ENCODE peak calls at places on chromosomes 12 and 14, in nine cellular contexts. One of them, this sample, is unnamed.

GRCh38 chr12:25447046-25447445 is 106.0 kb downstream of the LMNTD1 start:
- DNase-seq in SIG-M5: no peak
- DNase-seq in T follicular helper cell: no peak
- DNase-seq in activated CD8-positive, alpha-beta memory T cell treated with anti-CD3 and anti-CD28 coated beads for 4 hours: no peak
- DNase-seq in H9: no peak
- DNase-seq in KG1: no peak
- DNase-seq in Kasumi-1: no peak
- DNase-seq in SK-N-MC: no peak
- DNase-seq in fibroblast of the conjunctiva: no peak
- DNase-seq in this sample: no peak

GRCh38 chr12:119178544-119179334 is at the start of gene HSPB8:
- DNase-seq in activated CD8-positive, alpha-beta memory T cell treated with anti-CD3 and anti-CD28 coated beads for 4 hours: no peak
- DNase-seq in H9: peak
- DNase-seq in KG1: no peak
- DNase-seq in SK-N-MC: no peak
- DNase-seq in T follicular helper cell: no peak
- DNase-seq in Kasumi-1: no peak
- DNase-seq in fibroblast of the conjunctiva: peak
- DNase-seq in SIG-M5: no peak
- DNase-seq in this sample: no peak

GRCh38 chr12:50984899-50985298 is 32.6 kb downstream of the HIGD1C start:
- DNase-seq in SIG-M5: no peak
- DNase-seq in KG1: no peak
- DNase-seq in T follicular helper cell: no peak
- DNase-seq in activated CD8-positive, alpha-beta memory T cell treated with anti-CD3 and anti-CD28 coated beads for 4 hours: no peak
- DNase-seq in fibroblast of the conjunctiva: peak
- DNase-seq in H9: no peak
- DNase-seq in SK-N-MC: no peak
- DNase-seq in Kasumi-1: no peak
- DNase-seq in this sample: no peak

GRCh38 chr12:49200882-49201594 is 12.2 kb upstream of the TUBA1A start:
- DNase-seq in H9: peak
- DNase-seq in fibroblast of the conjunctiva: peak
- DNase-seq in KG1: peak
- DNase-seq in activated CD8-positive, alpha-beta memory T cell treated with anti-CD3 and anti-CD28 coated beads for 4 hours: no peak
- DNase-seq in SIG-M5: peak
- DNase-seq in SK-N-MC: peak
- DNase-seq in T follicular helper cell: no peak
- DNase-seq in Kasumi-1: peak
- DNase-seq in this sample: peak

GRCh38 chr14:90777830-90778467 is 38.3 kb downstream of the TTC7B start:
- DNase-seq in fibroblast of the conjunctiva: no peak
- DNase-seq in T follicular helper cell: no peak
- DNase-seq in Kasumi-1: no peak
- DNase-seq in SK-N-MC: no peak
- DNase-seq in H9: no peak
- DNase-seq in activated CD8-positive, alpha-beta memory T cell treated with anti-CD3 and anti-CD28 coated beads for 4 hours: no peak
- DNase-seq in SIG-M5: no peak
- DNase-seq in KG1: no peak
- DNase-seq in this sample: peak

GRCh38 chr14:24838945-24839616 is 205.1 kb upstream of the GZMB start:
- DNase-seq in KG1: no peak
- DNase-seq in T follicular helper cell: no peak
- DNase-seq in activated CD8-positive, alpha-beta memory T cell treated with anti-CD3 and anti-CD28 coated beads for 4 hours: no peak
- DNase-seq in SIG-M5: no peak
- DNase-seq in Kasumi-1: no peak
- DNase-seq in H9: no peak
- DNase-seq in fibroblast of the conjunctiva: no peak
- DNase-seq in SK-N-MC: no peak
- DNase-seq in this sample: no peak

GRCh38 chr14:41609704-41610183 is 3.1 kb downstream of the LRFN5 start:
- DNase-seq in Kasumi-1: peak
- DNase-seq in KG1: no peak
- DNase-seq in SIG-M5: no peak
- DNase-seq in SK-N-MC: no peak
- DNase-seq in activated CD8-positive, alpha-beta memory T cell treated with anti-CD3 and anti-CD28 coated beads for 4 hours: no peak
- DNase-seq in fibroblast of the conjunctiva: peak
- DNase-seq in T follicular helper cell: no peak
- DNase-seq in H9: peak
- DNase-seq in this sample: no peak

GRCh38 chr12:53709671-53710070 is 17.6 kb downstream of the CALCOCO1 start:
- DNase-seq in Kasumi-1: no peak
- DNase-seq in SIG-M5: no peak
- DNase-seq in activated CD8-positive, alpha-beta memory T cell treated with anti-CD3 and anti-CD28 coated beads for 4 hours: no peak
- DNase-seq in T follicular helper cell: no peak
- DNase-seq in fibroblast of the conjunctiva: no peak
- DNase-seq in SK-N-MC: no peak
- DNase-seq in KG1: no peak
- DNase-seq in H9: no peak
- DNase-seq in this sample: no peak

GRCh38 chr12:12837025-12837872 is 24.1 kb downstream of the DDX47 start:
- DNase-seq in KG1: no peak
- DNase-seq in fibroblast of the conjunctiva: peak
- DNase-seq in Kasumi-1: peak
- DNase-seq in SK-N-MC: no peak
- DNase-seq in activated CD8-positive, alpha-beta memory T cell treated with anti-CD3 and anti-CD28 coated beads for 4 hours: no peak
- DNase-seq in T follicular helper cell: no peak
- DNase-seq in SIG-M5: no peak
- DNase-seq in H9: peak
- DNase-seq in this sample: peak

GRCh38 chr12:108394196-108394595 is 55.1 kb upstream of the CMKLR1 start:
- DNase-seq in SK-N-MC: no peak
- DNase-seq in T follicular helper cell: no peak
- DNase-seq in activated CD8-positive, alpha-beta memory T cell treated with anti-CD3 and anti-CD28 coated beads for 4 hours: no peak
- DNase-seq in H9: no peak
- DNase-seq in fibroblast of the conjunctiva: no peak
- DNase-seq in SIG-M5: no peak
- DNase-seq in Kasumi-1: no peak
- DNase-seq in KG1: no peak
- DNase-seq in this sample: no peak

GRCh38 chr14:53401646-53402045 is 248.5 kb upstream of the DDHD1 start:
- DNase-seq in T follicular helper cell: no peak
- DNase-seq in Kasumi-1: no peak
- DNase-seq in H9: no peak
- DNase-seq in KG1: no peak
- DNase-seq in SK-N-MC: no peak
- DNase-seq in fibroblast of the conjunctiva: no peak
- DNase-seq in SIG-M5: no peak
- DNase-seq in activated CD8-positive, alpha-beta memory T cell treated with anti-CD3 and anti-CD28 coated beads for 4 hours: no peak
- DNase-seq in this sample: no peak

GRCh38 chr12:126781593-126781992 is 1485.4 kb upstream of the TMEM132C start:
- DNase-seq in T follicular helper cell: no peak
- DNase-seq in SK-N-MC: no peak
- DNase-seq in activated CD8-positive, alpha-beta memory T cell treated with anti-CD3 and anti-CD28 coated beads for 4 hours: no peak
- DNase-seq in Kasumi-1: no peak
- DNase-seq in KG1: no peak
- DNase-seq in fibroblast of the conjunctiva: no peak
- DNase-seq in SIG-M5: no peak
- DNase-seq in H9: no peak
- DNase-seq in this sample: no peak

GRCh38 chr12:132327351-132328171 is 1.8 kb downstream of the GALNT9 start:
- DNase-seq in Kasumi-1: peak
- DNase-seq in SK-N-MC: no peak
- DNase-seq in SIG-M5: no peak
- DNase-seq in T follicular helper cell: no peak
- DNase-seq in fibroblast of the conjunctiva: peak
- DNase-seq in H9: no peak
- DNase-seq in activated CD8-positive, alpha-beta memory T cell treated with anti-CD3 and anti-CD28 coated beads for 4 hours: peak
- DNase-seq in KG1: no peak
- DNase-seq in this sample: peak

GRCh38 chr14:83163016-83163415 is 1629.4 kb upstream of the SEL1L start:
- DNase-seq in Kasumi-1: no peak
- DNase-seq in activated CD8-positive, alpha-beta memory T cell treated with anti-CD3 and anti-CD28 coated beads for 4 hours: no peak
- DNase-seq in fibroblast of the conjunctiva: no peak
- DNase-seq in T follicular helper cell: no peak
- DNase-seq in SK-N-MC: no peak
- DNase-seq in KG1: no peak
- DNase-seq in SIG-M5: no peak
- DNase-seq in H9: no peak
- DNase-seq in this sample: no peak

GRCh38 chr14:54275997-54276396 is 120.8 kb upstream of the CDKN3 start:
- DNase-seq in H9: no peak
- DNase-seq in KG1: no peak
- DNase-seq in Kasumi-1: no peak
- DNase-seq in activated CD8-positive, alpha-beta memory T cell treated with anti-CD3 and anti-CD28 coated beads for 4 hours: no peak
- DNase-seq in SIG-M5: no peak
- DNase-seq in T follicular helper cell: no peak
- DNase-seq in SK-N-MC: no peak
- DNase-seq in fibroblast of the conjunctiva: no peak
- DNase-seq in this sample: no peak

GRCh38 chr12:44296624-44297197 is 460.8 kb downstream of the TMEM117 start:
- DNase-seq in T follicular helper cell: no peak
- DNase-seq in KG1: no peak
- DNase-seq in activated CD8-positive, alpha-beta memory T cell treated with anti-CD3 and anti-CD28 coated beads for 4 hours: no peak
- DNase-seq in H9: no peak
- DNase-seq in SK-N-MC: no peak
- DNase-seq in fibroblast of the conjunctiva: no peak
- DNase-seq in Kasumi-1: no peak
- DNase-seq in SIG-M5: no peak
- DNase-seq in this sample: no peak

GRCh38 chr12:52975820-52976573 is 27.1 kb downstream of the KRT18 start:
- DNase-seq in fibroblast of the conjunctiva: no peak
- DNase-seq in T follicular helper cell: no peak
- DNase-seq in SK-N-MC: no peak
- DNase-seq in SIG-M5: no peak
- DNase-seq in Kasumi-1: no peak
- DNase-seq in H9: peak
- DNase-seq in KG1: no peak
- DNase-seq in activated CD8-positive, alpha-beta memory T cell treated with anti-CD3 and anti-CD28 coated beads for 4 hours: no peak
- DNase-seq in this sample: no peak

GRCh38 chr14:87833026-87833425 is 160.0 kb downstream of the GALC start:
- DNase-seq in SIG-M5: no peak
- DNase-seq in fibroblast of the conjunctiva: no peak
- DNase-seq in activated CD8-positive, alpha-beta memory T cell treated with anti-CD3 and anti-CD28 coated beads for 4 hours: no peak
- DNase-seq in KG1: no peak
- DNase-seq in H9: no peak
- DNase-seq in Kasumi-1: no peak
- DNase-seq in T follicular helper cell: no peak
- DNase-seq in SK-N-MC: no peak
- DNase-seq in this sample: no peak

GRCh38 chr14:71089974-71090373 is 182.7 kb downstream of the PCNX1 start:
- DNase-seq in H9: no peak
- DNase-seq in T follicular helper cell: no peak
- DNase-seq in SIG-M5: no peak
- DNase-seq in Kasumi-1: no peak
- DNase-seq in SK-N-MC: no peak
- DNase-seq in activated CD8-positive, alpha-beta memory T cell treated with anti-CD3 and anti-CD28 coated beads for 4 hours: no peak
- DNase-seq in fibroblast of the conjunctiva: no peak
- DNase-seq in KG1: no peak
- DNase-seq in this sample: no peak

GRCh38 chr12:16949351-16949750 is 343.4 kb upstream of the LMO3 start:
- DNase-seq in T follicular helper cell: no peak
- DNase-seq in SIG-M5: no peak
- DNase-seq in activated CD8-positive, alpha-beta memory T cell treated with anti-CD3 and anti-CD28 coated beads for 4 hours: no peak
- DNase-seq in H9: no peak
- DNase-seq in SK-N-MC: no peak
- DNase-seq in fibroblast of the conjunctiva: no peak
- DNase-seq in KG1: no peak
- DNase-seq in Kasumi-1: no peak
- DNase-seq in this sample: no peak

GRCh38 chr14:98907271-98907670 is 364.7 kb downstream of the BCL11B start:
- DNase-seq in T follicular helper cell: no peak
- DNase-seq in H9: no peak
- DNase-seq in SK-N-MC: no peak
- DNase-seq in activated CD8-positive, alpha-beta memory T cell treated with anti-CD3 and anti-CD28 coated beads for 4 hours: no peak
- DNase-seq in Kasumi-1: no peak
- DNase-seq in SIG-M5: no peak
- DNase-seq in fibroblast of the conjunctiva: no peak
- DNase-seq in KG1: no peak
- DNase-seq in this sample: no peak

GRCh38 chr14:35337557-35338255 is 45.5 kb downstream of the PSMA6 start:
- DNase-seq in fibroblast of the conjunctiva: no peak
- DNase-seq in H9: peak
- DNase-seq in Kasumi-1: no peak
- DNase-seq in SIG-M5: no peak
- DNase-seq in activated CD8-positive, alpha-beta memory T cell treated with anti-CD3 and anti-CD28 coated beads for 4 hours: no peak
- DNase-seq in KG1: no peak
- DNase-seq in T follicular helper cell: no peak
- DNase-seq in SK-N-MC: no peak
- DNase-seq in this sample: no peak

GRCh38 chr12:31234955-31235867 is 90.7 kb downstream of the SINHCAF start:
- DNase-seq in KG1: no peak
- DNase-seq in Kasumi-1: no peak
- DNase-seq in T follicular helper cell: no peak
- DNase-seq in H9: peak
- DNase-seq in SK-N-MC: no peak
- DNase-seq in activated CD8-positive, alpha-beta memory T cell treated with anti-CD3 and anti-CD28 coated beads for 4 hours: no peak
- DNase-seq in SIG-M5: no peak
- DNase-seq in fibroblast of the conjunctiva: no peak
- DNase-seq in this sample: peak

GRCh38 chr12:106081606-106082005 is 57.1 kb downstream of the NUAK1 start:
- DNase-seq in fibroblast of the conjunctiva: no peak
- DNase-seq in KG1: no peak
- DNase-seq in H9: no peak
- DNase-seq in Kasumi-1: no peak
- DNase-seq in SK-N-MC: no peak
- DNase-seq in T follicular helper cell: no peak
- DNase-seq in activated CD8-positive, alpha-beta memory T cell treated with anti-CD3 and anti-CD28 coated beads for 4 hours: no peak
- DNase-seq in SIG-M5: no peak
- DNase-seq in this sample: no peak

GRCh38 chr14:92951912-92952471 is 29.0 kb downstream of the CHGA start:
- DNase-seq in activated CD8-positive, alpha-beta memory T cell treated with anti-CD3 and anti-CD28 coated beads for 4 hours: peak
- DNase-seq in T follicular helper cell: peak
- DNase-seq in KG1: peak
- DNase-seq in SK-N-MC: no peak
- DNase-seq in SIG-M5: no peak
- DNase-seq in fibroblast of the conjunctiva: peak
- DNase-seq in Kasumi-1: peak
- DNase-seq in H9: peak
- DNase-seq in this sample: peak

GRCh38 chr12:127930122-127930521 is 336.8 kb upstream of the TMEM132C start:
- DNase-seq in T follicular helper cell: no peak
- DNase-seq in SIG-M5: no peak
- DNase-seq in SK-N-MC: no peak
- DNase-seq in KG1: no peak
- DNase-seq in activated CD8-positive, alpha-beta memory T cell treated with anti-CD3 and anti-CD28 coated beads for 4 hours: no peak
- DNase-seq in fibroblast of the conjunctiva: no peak
- DNase-seq in H9: no peak
- DNase-seq in Kasumi-1: no peak
- DNase-seq in this sample: no peak

GRCh38 chr14:93037354-93037753 is 78.4 kb downstream of the ITPK1 start:
- DNase-seq in SIG-M5: no peak
- DNase-seq in T follicular helper cell: no peak
- DNase-seq in fibroblast of the conjunctiva: no peak
- DNase-seq in SK-N-MC: no peak
- DNase-seq in H9: no peak
- DNase-seq in Kasumi-1: no peak
- DNase-seq in KG1: no peak
- DNase-seq in activated CD8-positive, alpha-beta memory T cell treated with anti-CD3 and anti-CD28 coated beads for 4 hours: no peak
- DNase-seq in this sample: no peak

GRCh38 chr12:75812341-75813018 is 219.1 kb downstream of the PHLDA1 start:
- DNase-seq in T follicular helper cell: no peak
- DNase-seq in SK-N-MC: no peak
- DNase-seq in fibroblast of the conjunctiva: peak
- DNase-seq in H9: peak
- DNase-seq in SIG-M5: no peak
- DNase-seq in activated CD8-positive, alpha-beta memory T cell treated with anti-CD3 and anti-CD28 coated beads for 4 hours: no peak
- DNase-seq in Kasumi-1: no peak
- DNase-seq in KG1: no peak
- DNase-seq in this sample: no peak

GRCh38 chr12:57190037-57190436 is 26.6 kb upstream of the NXPH4 start:
- DNase-seq in Kasumi-1: peak
- DNase-seq in T follicular helper cell: no peak
- DNase-seq in SK-N-MC: no peak
- DNase-seq in H9: no peak
- DNase-seq in fibroblast of the conjunctiva: no peak
- DNase-seq in activated CD8-positive, alpha-beta memory T cell treated with anti-CD3 and anti-CD28 coated beads for 4 hours: no peak
- DNase-seq in SIG-M5: no peak
- DNase-seq in KG1: no peak
- DNase-seq in this sample: no peak

This sample was measured in NB4.